ENCODE peak calls at places on chromosomes 4 and X, in five cellular contexts. W, A, X, C and L are unnamed samples.

GRCh38 chr4:165299399-165300060 is 27.9 kb upstream of the MSMO1 start:
- DNase-seq in W (no peak), A (peak; percentile 11), X (no peak), C (no peak), L (no peak)

GRCh38 chrX:129957241-129958099 is 25.0 kb upstream of the BCORL1 start:
- DNase-seq in W (peak; percentile 34), A (peak; percentile 85), X (no peak), C (no peak), L (no peak)

GRCh38 chrX:34578237-34578636 is 78.8 kb downstream of the TMEM47 start:
- DNase-seq in W (no peak), A (peak; percentile 10), X (no peak), C (no peak), L (no peak)

GRCh38 chr4:122045533-122045932 is 93.7 kb upstream of the TRPC3 start:
- DNase-seq in W (no peak), A (peak; percentile 36), X (no peak), C (peak; percentile 4), L (peak; percentile 1)

GRCh38 chr4:182555997-182556418 is 312.8 kb downstream of the TENM3 start:
- DNase-seq in W (no peak), A (peak; percentile 6), X (peak; percentile 33), C (no peak), L (peak; percentile 73)

GRCh38 chr4:169068423-169068822 is 58.4 kb upstream of the CBR4 start:
- DNase-seq in W (no peak), A (no peak), X (no peak), C (peak; percentile 39), L (no peak)

GRCh38 chr4:3009422-3009821 is 46.1 kb downstream of the GRK4 start:
- DNase-seq in W (no peak), A (no peak), X (no peak), C (peak; percentile 84), L (peak; percentile 18)

GRCh38 chr4:180617203-180617602 is 1626.0 kb upstream of the TENM3 start:
- DNase-seq in W (no peak), A (peak; percentile 18), X (no peak), C (peak; percentile 61), L (no peak)

GRCh38 chrX:56764153-56764974 is 35.3 kb downstream of the NBDY start:
- DNase-seq in W (peak; percentile 99), A (peak; percentile 60), X (no peak), C (peak; percentile 48), L (peak; percentile 44)

GRCh38 chr4:121252224-121252806 is 88.2 kb upstream of the TNIP3 start:
- DNase-seq in W (no peak), A (peak; percentile 73), X (peak; percentile 25), C (peak; percentile 51), L (peak; percentile 46)

GRCh38 chr4:144647095-144647959 is 1.4 kb downstream of the HHIP start:
- DNase-seq in W (no peak), A (peak; percentile 29), X (no peak), C (no peak), L (no peak)

GRCh38 chr4:2804449-2804972 is 11.6 kb downstream of the SH3BP2 start:
- DNase-seq in W (no peak), A (no peak), X (no peak), C (no peak), L (no peak)

GRCh38 chrX:123219916-123220315 is 35.8 kb downstream of the GRIA3 start:
- DNase-seq in W (no peak), A (no peak), X (no peak), C (peak; percentile 11), L (peak; percentile 38)

GRCh38 chr4:139773560-139774318 is 108.1 kb downstream of the MGST2 start:
- DNase-seq in W (no peak), A (no peak), X (no peak), C (no peak), L (no peak)

GRCh38 chr4:31089815-31090214 is 369.6 kb downstream of the PCDH7 start:
- DNase-seq in W (no peak), A (peak; percentile 9), X (no peak), C (no peak), L (no peak)

GRCh38 chr4:40486534-40486933 is 143.1 kb downstream of the RBM47 start:
- DNase-seq in W (no peak), A (no peak), X (no peak), C (no peak), L (no peak)

GRCh38 chr4:73721901-73722300 is 18.5 kb upstream of the CXCL8 start:
- DNase-seq in W (no peak), A (no peak), X (no peak), C (no peak), L (no peak)

GRCh38 chrX:7170903-7171302 is 22.9 kb upstream of the PUDP start:
- DNase-seq in W (no peak), A (peak; percentile 4), X (no peak), C (peak; percentile 29), L (no peak)

GRCh38 chr4:40908297-40908696 is 158.5 kb downstream of the NSUN7 start:
- DNase-seq in W (no peak), A (peak; percentile 6), X (peak; percentile 9), C (no peak), L (no peak)

GRCh38 chr4:109419679-109420078 is 13.9 kb upstream of the SEC24B start:
- DNase-seq in W (no peak), A (no peak), X (no peak), C (no peak), L (no peak)

GRCh38 chr4:6500481-6501135 is 28.2 kb upstream of the PPP2R2C start:
- DNase-seq in W (no peak), A (no peak), X (no peak), C (no peak), L (no peak)

GRCh38 chr4:187478292-187479205 is 517.0 kb upstream of the ZFP42 start:
- DNase-seq in W (no peak), A (no peak), X (no peak), C (no peak), L (no peak)

GRCh38 chr4:186814535-186814934 is 90.9 kb upstream of the FAT1 start:
- DNase-seq in W (no peak), A (no peak), X (no peak), C (no peak), L (no peak)

GRCh38 chrX:120015145-120016067 is 62.1 kb downstream of the RHOXF2B start:
- DNase-seq in W (no peak), A (no peak), X (no peak), C (no peak), L (no peak)

GRCh38 chrX:64202808-64203320 is 2.6 kb downstream of the AMER1 start:
- DNase-seq in W (no peak), A (no peak), X (no peak), C (no peak), L (no peak)

GRCh38 chrX:102155806-102156179 is at the start of gene BEX5:
- DNase-seq in W (no peak), A (peak; percentile 81), X (peak; percentile 21), C (no peak), L (peak; percentile 58)

GRCh38 chr4:70992354-70992753 is 1.1 kb upstream of the DCK start:
- DNase-seq in W (no peak), A (no peak), X (no peak), C (no peak), L (no peak)

GRCh38 chr4:99180367-99181169 is 36.5 kb upstream of the ADH4 start:
- DNase-seq in W (no peak), A (no peak), X (no peak), C (no peak), L (no peak)

GRCh38 chr4:125314676-125315570 is at the start of gene FAT4:
- DNase-seq in W (no peak), A (peak; percentile 82), X (peak; percentile 81), C (peak; percentile 88), L (peak; percentile 70)

GRCh38 chr4:181756451-181756850 is 486.8 kb upstream of the TENM3 start:
- DNase-seq in W (no peak), A (no peak), X (no peak), C (no peak), L (no peak)

GRCh38 chr4:180150818-180151217 is 2092.4 kb upstream of the TENM3 start:
- DNase-seq in W (no peak), A (no peak), X (no peak), C (no peak), L (no peak)

GRCh38 chrX:55787727-55788126 is 70.2 kb downstream of the RRAGB start:
- DNase-seq in W (no peak), A (no peak), X (no peak), C (no peak), L (no peak)

GRCh38 chr4:7103599-7104365 is 35.9 kb upstream of the GRPEL1 start:
- DNase-seq in W (no peak), A (no peak), X (no peak), C (peak; percentile 86), L (no peak)

GRCh38 chr4:140372607-140373327 is 679 bp upstream of the SCOC start:
- DNase-seq in W (peak; percentile 28), A (peak; percentile 42), X (no peak), C (peak; percentile 16), L (no peak)

GRCh38 chr4:158018090-158018808 is 154.6 kb downstream of the GASK1B start:
- DNase-seq in W (no peak), A (no peak), X (no peak), C (no peak), L (no peak)

GRCh38 chr4:151358266-151358665 is 32.9 kb upstream of the SH3D19 start:
- DNase-seq in W (no peak), A (no peak), X (no peak), C (no peak), L (no peak)

GRCh38 chrX:23773601-23774175 is 9.3 kb upstream of the SAT1 start:
- DNase-seq in W (peak; percentile 36), A (no peak), X (no peak), C (no peak), L (no peak)

DNA sequence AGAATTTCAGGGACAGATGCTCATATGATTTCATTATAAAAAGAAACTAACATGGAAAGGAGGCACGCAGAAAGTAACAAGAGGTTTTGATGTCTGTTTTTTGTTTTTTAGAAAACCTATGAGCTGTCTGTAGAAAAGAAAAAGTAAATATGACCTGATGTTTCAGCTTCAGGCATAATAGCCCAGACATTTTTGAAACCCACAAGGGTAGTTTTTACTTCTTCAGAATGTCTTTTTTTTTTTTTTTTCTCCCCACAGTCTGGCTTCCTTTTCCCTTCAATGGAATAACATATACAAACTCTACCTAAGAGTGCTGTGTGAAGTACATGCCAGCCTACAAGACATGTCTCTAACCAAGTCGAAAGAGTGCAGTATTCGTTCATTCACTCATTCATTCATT is 18.3 kb upstream of the STX18 start:
- DNase-seq in W (no peak), A (no peak), X (no peak), C (no peak), L (no peak)
- TF ChIP-seq SUZ12 in W (no peak), A (no peak), X (no peak), C (no peak), L (no peak)

GRCh38 chr4:53748328-53748772 is 157.1 kb upstream of the LNX1 start:
- DNase-seq in W (peak; percentile 96), A (no peak), X (no peak), C (no peak), L (no peak)
- TF ChIP-seq SUZ12 in W (no peak), A (no peak), X (no peak), C (no peak), L (no peak)

GRCh38 chr4:72418458-72418857 is 150.6 kb downstream of the ADAMTS3 start:
- DNase-seq in W (no peak), A (no peak), X (no peak), C (no peak), L (no peak)
- TF ChIP-seq SUZ12 in W (no peak), A (no peak), X (no peak), C (no peak), L (no peak)

DNA sequence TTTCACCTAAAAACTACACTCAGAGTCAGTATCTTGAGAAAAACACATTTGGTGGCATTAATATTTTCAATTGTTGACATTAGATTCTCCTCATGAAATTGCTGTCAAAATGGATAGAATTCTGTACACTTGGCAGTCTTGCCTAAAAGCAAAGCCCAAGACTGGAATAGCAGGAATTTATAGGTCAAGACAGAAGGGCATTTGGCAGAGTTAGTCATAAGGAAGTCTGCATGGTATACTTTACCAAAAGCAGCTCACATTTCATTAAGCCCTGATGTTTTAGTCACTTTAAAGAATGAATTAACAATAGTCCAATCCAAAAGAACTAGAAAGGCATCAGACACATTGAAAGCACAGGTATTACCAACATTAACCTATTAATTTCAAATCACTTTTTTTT is 7.1 kb downstream of the CCDC160 start:
- DNase-seq in W (no peak), A (no peak), X (no peak), C (no peak), L (no peak)
- TF ChIP-seq SUZ12 in W (no peak), A (no peak), X (no peak), C (no peak), L (no peak)